ENCODE peak calls at places on chromosomes 7 and 10, in five cellular contexts. N is spleen, O is pancreas, S is mucosa of descending colon, F is PC-9. E is an unnamed sample.

GRCh38 chr7:142796501-142797341 is 26.0 kb downstream of the PRSS2 start:
- DNase-seq in N (peak; percentile 84), O (peak; percentile 73), S (no peak), F (peak; percentile 36), E (no peak)

GRCh38 chr7:130891254-130892094 is 157.5 kb upstream of the KLF14 start:
- DNase-seq in N (no peak), O (no peak), S (no peak), F (peak; percentile 68), E (no peak)

GRCh38 chr10:88541116-88541626 is 41.9 kb downstream of the RNLS start:
- DNase-seq in N (no peak), O (no peak), S (no peak), F (no peak), E (no peak)

GRCh38 chr10:109205929-109206585 is 717.3 kb downstream of the XPNPEP1 start:
- DNase-seq in N (no peak), O (no peak), S (no peak), F (peak; percentile 34), E (no peak)

GRCh38 chr10:127942811-127943210 is 35.9 kb downstream of the PTPRE start:
- DNase-seq in N (no peak), O (no peak), S (peak; percentile 27), F (no peak), E (no peak)

GRCh38 chr10:119595715-119596515 is 849 bp downstream of the TIAL1 start:
- DNase-seq in N (peak; percentile 90), O (peak; percentile 74), S (peak; percentile 55), F (no peak), E (peak; percentile 35)

GRCh38 chr7:150860978-150861295 is 8.6 kb downstream of the AOC1 start:
- DNase-seq in N (no peak), O (no peak), S (no peak), F (no peak), E (no peak)

GRCh38 chr7:71184136-71184535 is 52.2 kb downstream of the GALNT17 start:
- DNase-seq in N (no peak), O (no peak), S (no peak), F (no peak), E (no peak)

GRCh38 chr10:124332426-124332825 is 86.3 kb downstream of the OAT start:
- DNase-seq in N (no peak), O (no peak), S (no peak), F (peak; percentile 58), E (no peak)

GRCh38 chr10:6445671-6446278 is 134.3 kb downstream of the PRKCQ start:
- DNase-seq in N (peak; percentile 79), O (no peak), S (peak; percentile 77), F (no peak), E (peak; percentile 50)

GRCh38 chr7:101624246-101625000 is 4.7 kb downstream of the MYL10 start:
- DNase-seq in N (no peak), O (no peak), S (no peak), F (no peak), E (no peak)

GRCh38 chr7:138032775-138033174 is 30.9 kb upstream of the CREB3L2 start:
- DNase-seq in N (no peak), O (no peak), S (no peak), F (no peak), E (no peak)

GRCh38 chr7:1242601-1243289 is 10.1 kb downstream of the UNCX start:
- DNase-seq in N (no peak), O (no peak), S (no peak), F (no peak), E (no peak)

GRCh38 chr7:25192043-25192442 is 36.2 kb downstream of the NPVF start:
- DNase-seq in N (no peak), O (no peak), S (no peak), F (no peak), E (no peak)
- H3K4me1 ChIP-seq in N (no peaks in the 10 kb centered on the region), O (peaks cover 4% of the 10 kb centered on the region), S (peaks cover 8% of the 10 kb centered on the region), F (peaks cover 10% of the 10 kb centered on the region), E (no peaks in the 10 kb centered on the region)

GRCh38 chr7:51279391-51280023 is 37.1 kb downstream of the COBL start:
- DNase-seq in N (no peak), O (no peak), S (no peak), F (no peak), E (no peak)

GRCh38 chr7:51276967-51277366 is 39.6 kb downstream of the COBL start:
- DNase-seq in N (no peak), O (no peak), S (no peak), F (no peak), E (no peak)

GRCh38 chr7:51278797-51279196 is 37.8 kb downstream of the COBL start:
- DNase-seq in N (no peak), O (no peak), S (no peak), F (no peak), E (no peak)

GRCh38 chr7:51276091-51276605 is 40.5 kb downstream of the COBL start:
- DNase-seq in N (no peak), O (no peak), S (no peak), F (no peak), E (no peak)

GRCh38 chr7:51280156-51280555 is 36.5 kb downstream of the COBL start:
- DNase-seq in N (no peak), O (no peak), S (no peak), F (no peak), E (no peak)
- H3K4me1 ChIP-seq in N (no peaks in the 10 kb centered on the region), O (no peaks in the 10 kb centered on the region), S (no peaks in the 10 kb centered on the region), F (no peaks in the 10 kb centered on the region), E (no peaks in the 10 kb centered on the region)

GRCh38 chr10:12561307-12561706 is 212.0 kb downstream of the CAMK1D start:
- DNase-seq in N (no peak), O (no peak), S (no peak), F (no peak), E (no peak)
- H3K4me1 ChIP-seq in N (peaks cover 7% of the 10 kb centered on the region), O (no peaks in the 10 kb centered on the region), S (no peaks in the 10 kb centered on the region), F (no peaks in the 10 kb centered on the region), E (no peaks in the 10 kb centered on the region)

DNA sequence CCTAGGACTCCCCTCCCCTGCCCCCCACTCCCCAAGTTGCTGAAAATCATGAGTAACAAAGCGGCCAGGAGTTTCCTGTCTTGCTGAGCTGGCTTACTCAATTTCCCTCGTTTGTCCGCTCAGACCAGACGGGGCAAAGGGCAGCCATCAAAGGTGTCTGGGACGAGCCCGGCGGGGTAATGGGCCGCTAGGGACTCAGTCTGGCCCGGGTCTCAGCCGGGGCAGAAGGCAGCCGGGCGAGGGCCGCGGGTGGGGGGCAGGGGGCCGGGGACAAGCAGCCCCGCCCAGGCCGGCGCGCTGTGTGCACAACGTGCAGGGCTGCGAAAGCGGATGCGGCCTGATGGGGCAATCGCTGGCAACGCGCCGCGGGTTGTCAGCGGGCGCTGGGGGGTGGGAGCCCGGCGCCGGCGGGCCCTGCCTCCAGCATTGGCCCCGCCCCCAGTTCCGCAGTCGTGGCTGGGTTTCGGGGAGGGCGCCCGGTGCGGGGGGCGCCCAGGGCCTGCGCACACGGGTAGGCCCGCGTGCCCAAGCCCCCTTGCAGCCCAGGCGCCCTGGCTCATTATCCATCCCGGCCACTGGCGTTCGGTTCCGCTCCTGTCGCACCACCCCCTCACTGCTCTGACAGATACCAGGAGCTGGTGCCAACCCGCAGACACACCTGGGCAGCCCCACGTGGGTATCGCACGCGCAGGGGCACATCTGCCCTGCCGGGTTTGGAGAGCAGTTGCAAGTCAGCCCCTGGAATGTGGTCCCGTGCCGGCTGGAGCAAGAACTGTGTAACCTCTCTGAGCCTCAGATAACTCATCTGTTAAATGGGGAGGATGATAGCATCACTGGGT is 35.1 kb downstream of the DNAJB12 start:
- DNase-seq in N (peak; percentile 100), O (peak; percentile 96), S (peak; percentile 90), F (peak; percentile 91), E (peak; percentile 92)
- H3K4me1 ChIP-seq in N (peaks cover 100% of the 10 kb centered on the region), O (peaks cover 55% of the 10 kb centered on the region), S (peaks cover 48% of the 10 kb centered on the region), F (peaks cover 95% of the 10 kb centered on the region), E (peaks cover 89% of the 10 kb centered on the region)

DNA sequence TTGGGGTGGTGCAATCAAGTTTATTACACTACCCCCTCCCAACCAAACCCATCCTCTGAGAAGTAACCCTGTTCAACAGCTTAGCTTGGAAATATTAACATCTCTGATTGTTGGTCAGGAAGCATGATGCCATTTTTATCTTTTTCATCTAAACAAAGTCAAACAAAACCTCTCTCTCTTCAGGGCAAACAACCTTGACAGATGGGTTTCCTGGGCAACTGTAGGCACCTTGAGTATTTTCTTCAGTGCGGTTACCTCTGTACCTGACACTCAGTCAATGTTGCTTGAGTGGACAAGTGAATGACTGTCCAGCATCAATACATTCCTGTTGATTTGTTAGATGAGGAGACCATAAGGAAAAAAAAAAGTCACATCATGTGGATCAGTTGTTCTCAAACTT is 183.6 kb downstream of the NRP1 start:
- DNase-seq in N (no peak), O (no peak), S (no peak), F (peak; percentile 54), E (no peak)
- H3K4me1 ChIP-seq in N (no peaks in the 10 kb centered on the region), O (peaks cover 7% of the 10 kb centered on the region), S (no peaks in the 10 kb centered on the region), F (peaks cover 9% of the 10 kb centered on the region), E (peaks cover 36% of the 10 kb centered on the region)

GRCh38 chr10:102335184-102335583 is 60.3 kb upstream of the NFKB2 start:
- DNase-seq in N (no peak), O (no peak), S (no peak), F (no peak), E (no peak)
- H3K4me1 ChIP-seq in N (peaks cover 6% of the 10 kb centered on the region), O (no peaks in the 10 kb centered on the region), S (no peaks in the 10 kb centered on the region), F (no peaks in the 10 kb centered on the region), E (no peaks in the 10 kb centered on the region)

DNA sequence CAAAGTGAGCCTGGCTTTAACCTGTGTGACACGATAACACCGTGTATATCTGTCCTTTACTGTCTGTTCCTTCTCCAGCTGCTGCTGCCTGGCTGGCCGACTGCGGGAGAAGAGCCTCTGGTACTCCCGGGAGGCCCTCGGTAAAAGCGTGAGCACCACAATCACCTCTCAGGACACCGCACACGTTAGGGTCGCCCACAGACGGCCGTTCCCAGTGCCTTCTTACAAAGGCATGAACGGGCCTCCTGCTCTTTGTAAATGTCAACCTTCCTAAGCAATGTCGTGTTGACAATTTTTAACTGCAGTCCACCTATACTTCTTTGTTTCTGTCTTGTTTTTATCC is 177.6 kb downstream of the DIP2C start:
- DNase-seq in N (peak; percentile 30), O (peak; percentile 50), S (no peak), F (no peak), E (no peak)
- H3K4me1 ChIP-seq in N (peaks cover 20% of the 10 kb centered on the region), O (peaks cover 5% of the 10 kb centered on the region), S (no peaks in the 10 kb centered on the region), F (no peaks in the 10 kb centered on the region), E (peaks cover 7% of the 10 kb centered on the region)

GRCh38 chr10:97647556-97647955 is 7.1 kb downstream of the PI4K2A start:
- DNase-seq in N (no peak), O (no peak), S (no peak), F (peak; percentile 85), E (no peak)
- H3K4me1 ChIP-seq in N (peaks cover 50% of the 10 kb centered on the region), O (no peaks in the 10 kb centered on the region), S (no peaks in the 10 kb centered on the region), F (peaks cover 58% of the 10 kb centered on the region), E (peaks cover 13% of the 10 kb centered on the region)

DNA sequence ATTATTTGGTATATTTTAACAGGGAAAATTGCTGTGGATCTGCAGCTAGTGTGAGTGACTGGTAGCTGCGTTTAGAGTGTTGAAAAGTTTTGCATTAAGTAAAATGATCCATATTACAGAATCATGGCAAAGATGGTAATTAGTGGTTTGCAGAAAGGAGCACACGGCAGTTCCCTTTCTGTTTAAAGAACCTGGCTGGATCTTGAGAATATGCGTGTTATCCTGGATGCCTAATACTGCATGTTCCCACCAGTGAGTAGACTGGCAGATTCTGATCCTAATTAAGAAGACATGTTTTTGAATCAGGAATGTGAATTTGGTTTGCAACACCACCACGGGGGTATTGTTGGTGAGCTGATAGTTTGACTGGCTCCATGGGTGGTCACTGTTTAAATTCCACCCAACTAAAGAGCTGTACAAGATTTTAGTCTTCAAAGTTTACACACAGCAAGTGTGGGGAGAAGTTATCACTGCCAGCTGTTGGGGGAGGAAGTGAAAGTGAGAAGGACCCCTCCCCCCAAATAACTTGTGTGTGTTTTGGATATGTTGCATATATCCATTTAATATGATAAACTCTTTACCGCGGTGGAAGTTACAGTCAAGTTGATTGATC is 5.6 kb downstream of the RBM20 start:
- DNase-seq in N (no peak), O (no peak), S (no peak), F (no peak), E (no peak)
- H3K4me1 ChIP-seq in N (peaks cover 4% of the 10 kb centered on the region), O (no peaks in the 10 kb centered on the region), S (no peaks in the 10 kb centered on the region), F (no peaks in the 10 kb centered on the region), E (peaks cover 4% of the 10 kb centered on the region)

E was measured in CD8-positive, alpha-beta memory T cell.